ENCODE peak calls at places on chromosomes 11 and 22, in seven cellular contexts. One of them, this sample, is unnamed.

GRCh38 chr22:47373648-47374272 is 611.3 kb downstream of the TBC1D22A start:
- DNase-seq in breast epithelium: peak; percentile 20
- DNase-seq in left cardiac atrium: no peak
- DNase-seq in GM10248: no peak
- DNase-seq in effector CD4-positive, alpha-beta T cell: no peak
- DNase-seq in T-helper 1 cell: no peak
- DNase-seq in NCI-H1417: no peak
- DNase-seq in this sample: no peak

GRCh38 chr11:131579932-131580387 is 209.5 kb downstream of the NTM start:
- DNase-seq in breast epithelium: no peak
- DNase-seq in left cardiac atrium: no peak
- DNase-seq in GM10248: peak; percentile 55
- DNase-seq in effector CD4-positive, alpha-beta T cell: no peak
- DNase-seq in T-helper 1 cell: no peak
- DNase-seq in NCI-H1417: peak; percentile 32
- DNase-seq in this sample: peak; percentile 56

GRCh38 chr11:63572026-63572688 is 9.0 kb upstream of the PLAAT2 start:
- DNase-seq in breast epithelium: no peak
- DNase-seq in left cardiac atrium: no peak
- DNase-seq in GM10248: no peak
- DNase-seq in effector CD4-positive, alpha-beta T cell: no peak
- DNase-seq in T-helper 1 cell: no peak
- DNase-seq in NCI-H1417: no peak
- DNase-seq in this sample: no peak

GRCh38 chr11:17725174-17725573 is 5.8 kb downstream of the MYOD1 start:
- DNase-seq in breast epithelium: no peak
- DNase-seq in left cardiac atrium: no peak
- DNase-seq in GM10248: no peak
- DNase-seq in effector CD4-positive, alpha-beta T cell: no peak
- DNase-seq in T-helper 1 cell: no peak
- DNase-seq in NCI-H1417: no peak
- DNase-seq in this sample: no peak

GRCh38 chr11:71156301-71156700 is 96.1 kb downstream of the SHANK2 start:
- DNase-seq in breast epithelium: no peak
- DNase-seq in left cardiac atrium: no peak
- DNase-seq in GM10248: no peak
- DNase-seq in effector CD4-positive, alpha-beta T cell: no peak
- DNase-seq in T-helper 1 cell: no peak
- DNase-seq in NCI-H1417: no peak
- DNase-seq in this sample: no peak

GRCh38 chr11:75663808-75664207 is 5.0 kb downstream of the MAP6 start:
- DNase-seq in breast epithelium: no peak
- DNase-seq in left cardiac atrium: no peak
- DNase-seq in GM10248: no peak
- DNase-seq in effector CD4-positive, alpha-beta T cell: no peak
- DNase-seq in T-helper 1 cell: no peak
- DNase-seq in NCI-H1417: no peak
- DNase-seq in this sample: no peak

GRCh38 chr11:70470127-70470526 is 71.8 kb downstream of the CTTN start:
- DNase-seq in breast epithelium: no peak
- DNase-seq in left cardiac atrium: no peak
- DNase-seq in GM10248: no peak
- DNase-seq in effector CD4-positive, alpha-beta T cell: no peak
- DNase-seq in T-helper 1 cell: no peak
- DNase-seq in NCI-H1417: no peak
- DNase-seq in this sample: no peak

GRCh38 chr22:26892401-26893033 is 235.1 kb downstream of the MIAT start:
- DNase-seq in breast epithelium: no peak
- DNase-seq in left cardiac atrium: no peak
- DNase-seq in GM10248: no peak
- DNase-seq in effector CD4-positive, alpha-beta T cell: no peak
- DNase-seq in T-helper 1 cell: no peak
- DNase-seq in NCI-H1417: peak; percentile 86
- DNase-seq in this sample: no peak

GRCh38 chr11:61489833-61490585 is 18.5 kb upstream of the LRRC10B start:
- DNase-seq in breast epithelium: peak; percentile 59
- DNase-seq in left cardiac atrium: no peak
- DNase-seq in GM10248: no peak
- DNase-seq in effector CD4-positive, alpha-beta T cell: no peak
- DNase-seq in T-helper 1 cell: no peak
- DNase-seq in NCI-H1417: no peak
- DNase-seq in this sample: no peak

GRCh38 chr22:17896552-17896951 is 122.3 kb upstream of the BID start:
- DNase-seq in breast epithelium: no peak
- DNase-seq in left cardiac atrium: peak; percentile 58
- DNase-seq in GM10248: no peak
- DNase-seq in effector CD4-positive, alpha-beta T cell: no peak
- DNase-seq in T-helper 1 cell: no peak
- DNase-seq in NCI-H1417: no peak
- DNase-seq in this sample: peak; percentile 82

GRCh38 chr11:101718406-101718805 is 134.6 kb upstream of the TRPC6 start:
- DNase-seq in breast epithelium: no peak
- DNase-seq in left cardiac atrium: no peak
- DNase-seq in GM10248: no peak
- DNase-seq in effector CD4-positive, alpha-beta T cell: no peak
- DNase-seq in T-helper 1 cell: no peak
- DNase-seq in NCI-H1417: no peak
- DNase-seq in this sample: no peak

GRCh38 chr11:128553662-128554392 is 33.5 kb downstream of the ETS1 start:
- DNase-seq in breast epithelium: no peak
- DNase-seq in left cardiac atrium: no peak
- DNase-seq in GM10248: no peak
- DNase-seq in effector CD4-positive, alpha-beta T cell: no peak
- DNase-seq in T-helper 1 cell: no peak
- DNase-seq in NCI-H1417: no peak
- DNase-seq in this sample: peak; percentile 10

GRCh38 chr11:12986194-12986898 is 22.8 kb upstream of the RASSF10 start:
- DNase-seq in breast epithelium: no peak
- DNase-seq in left cardiac atrium: no peak
- DNase-seq in GM10248: no peak
- DNase-seq in effector CD4-positive, alpha-beta T cell: no peak
- DNase-seq in T-helper 1 cell: no peak
- DNase-seq in NCI-H1417: no peak
- DNase-seq in this sample: no peak

GRCh38 chr22:19503869-19504268 is 20.3 kb downstream of the CLDN5 start:
- DNase-seq in breast epithelium: no peak
- DNase-seq in left cardiac atrium: no peak
- DNase-seq in GM10248: no peak
- DNase-seq in effector CD4-positive, alpha-beta T cell: no peak
- DNase-seq in T-helper 1 cell: no peak
- DNase-seq in NCI-H1417: no peak
- DNase-seq in this sample: peak; percentile 9

GRCh38 chr11:58498464-58498863 is 9.4 kb downstream of the OR5B21 start:
- DNase-seq in breast epithelium: no peak
- DNase-seq in left cardiac atrium: no peak
- DNase-seq in GM10248: no peak
- DNase-seq in effector CD4-positive, alpha-beta T cell: no peak
- DNase-seq in T-helper 1 cell: no peak
- DNase-seq in NCI-H1417: no peak
- DNase-seq in this sample: no peak

GRCh38 chr11:44008698-44009097 is 39.1 kb upstream of the ACCSL start:
- DNase-seq in breast epithelium: no peak
- DNase-seq in left cardiac atrium: no peak
- DNase-seq in GM10248: no peak
- DNase-seq in effector CD4-positive, alpha-beta T cell: no peak
- DNase-seq in T-helper 1 cell: no peak
- DNase-seq in NCI-H1417: no peak
- DNase-seq in this sample: no peak

GRCh38 chr11:72841397-72841796 is 27.2 kb downstream of the ATG16L2 start:
- DNase-seq in breast epithelium: no peak
- DNase-seq in left cardiac atrium: no peak
- DNase-seq in GM10248: no peak
- DNase-seq in effector CD4-positive, alpha-beta T cell: no peak
- DNase-seq in T-helper 1 cell: no peak
- DNase-seq in NCI-H1417: no peak
- DNase-seq in this sample: no peak

GRCh38 chr22:32501797-32502290 is 27.2 kb downstream of the FBXO7 start:
- DNase-seq in breast epithelium: no peak
- DNase-seq in left cardiac atrium: no peak
- DNase-seq in GM10248: no peak
- DNase-seq in effector CD4-positive, alpha-beta T cell: no peak
- DNase-seq in T-helper 1 cell: no peak
- DNase-seq in NCI-H1417: no peak
- DNase-seq in this sample: no peak

GRCh38 chr11:120086651-120087050 is 51.3 kb downstream of the TRIM29 start:
- DNase-seq in breast epithelium: no peak
- DNase-seq in left cardiac atrium: no peak
- DNase-seq in GM10248: no peak
- DNase-seq in effector CD4-positive, alpha-beta T cell: no peak
- DNase-seq in T-helper 1 cell: no peak
- DNase-seq in NCI-H1417: no peak
- DNase-seq in this sample: no peak

GRCh38 chr11:94402355-94402754 is 1.1 kb upstream of the GPR83 start:
- DNase-seq in breast epithelium: no peak
- DNase-seq in left cardiac atrium: no peak
- DNase-seq in GM10248: no peak
- DNase-seq in effector CD4-positive, alpha-beta T cell: no peak
- DNase-seq in T-helper 1 cell: no peak
- DNase-seq in NCI-H1417: no peak
- DNase-seq in this sample: no peak

GRCh38 chr11:12128191-12128841 is 17.9 kb downstream of the MICAL2 start:
- DNase-seq in breast epithelium: no peak
- DNase-seq in left cardiac atrium: no peak
- DNase-seq in GM10248: no peak
- DNase-seq in effector CD4-positive, alpha-beta T cell: no peak
- DNase-seq in T-helper 1 cell: no peak
- DNase-seq in NCI-H1417: no peak
- DNase-seq in this sample: no peak

GRCh38 chr11:61173456-61173855 is 12.2 kb upstream of the VPS37C start:
- DNase-seq in breast epithelium: no peak
- DNase-seq in left cardiac atrium: no peak
- DNase-seq in GM10248: no peak
- DNase-seq in effector CD4-positive, alpha-beta T cell: no peak
- DNase-seq in T-helper 1 cell: no peak
- DNase-seq in NCI-H1417: no peak
- DNase-seq in this sample: no peak

GRCh38 chr11:128711136-128711535 is 17.3 kb downstream of the FLI1 start:
- DNase-seq in breast epithelium: no peak
- DNase-seq in left cardiac atrium: no peak
- DNase-seq in GM10248: no peak
- DNase-seq in effector CD4-positive, alpha-beta T cell: no peak
- DNase-seq in T-helper 1 cell: no peak
- DNase-seq in NCI-H1417: no peak
- DNase-seq in this sample: no peak

GRCh38 chr22:44131989-44132685 is 48.6 kb upstream of the PARVG start:
- DNase-seq in breast epithelium: no peak
- DNase-seq in left cardiac atrium: no peak
- DNase-seq in GM10248: no peak
- DNase-seq in effector CD4-positive, alpha-beta T cell: no peak
- DNase-seq in T-helper 1 cell: no peak
- DNase-seq in NCI-H1417: no peak
- DNase-seq in this sample: no peak

GRCh38 chr22:20436309-20437252 is 1.0 kb downstream of the SCARF2 start:
- DNase-seq in breast epithelium: no peak
- DNase-seq in left cardiac atrium: peak; percentile 50
- DNase-seq in GM10248: no peak
- DNase-seq in effector CD4-positive, alpha-beta T cell: no peak
- DNase-seq in T-helper 1 cell: no peak
- DNase-seq in NCI-H1417: no peak
- DNase-seq in this sample: no peak

GRCh38 chr22:21013742-21014201 is 1.2 kb upstream of the P2RX6 start:
- DNase-seq in breast epithelium: no peak
- DNase-seq in left cardiac atrium: no peak
- DNase-seq in GM10248: no peak
- DNase-seq in effector CD4-positive, alpha-beta T cell: no peak
- DNase-seq in T-helper 1 cell: no peak
- DNase-seq in NCI-H1417: no peak
- DNase-seq in this sample: peak; percentile 26

GRCh38 chr11:9847636-9848035 is 183.8 kb downstream of the SWAP70 start:
- DNase-seq in breast epithelium: no peak
- DNase-seq in left cardiac atrium: no peak
- DNase-seq in GM10248: no peak
- DNase-seq in effector CD4-positive, alpha-beta T cell: no peak
- DNase-seq in T-helper 1 cell: no peak
- DNase-seq in NCI-H1417: no peak
- DNase-seq in this sample: no peak

GRCh38 chr11:44010789-44011251 is 37.0 kb upstream of the ACCSL start:
- DNase-seq in breast epithelium: no peak
- DNase-seq in left cardiac atrium: no peak
- DNase-seq in GM10248: no peak
- DNase-seq in effector CD4-positive, alpha-beta T cell: no peak
- DNase-seq in T-helper 1 cell: no peak
- DNase-seq in NCI-H1417: no peak
- DNase-seq in this sample: no peak

GRCh38 chr22:49786976-49787843 is 40.5 kb downstream of the BRD1 start:
- DNase-seq in breast epithelium: no peak
- DNase-seq in left cardiac atrium: no peak
- DNase-seq in GM10248: no peak
- DNase-seq in effector CD4-positive, alpha-beta T cell: no peak
- DNase-seq in T-helper 1 cell: no peak
- DNase-seq in NCI-H1417: no peak
- DNase-seq in this sample: no peak

GRCh38 chr11:119363874-119364590 is 17.5 kb downstream of the USP2 start:
- DNase-seq in breast epithelium: no peak
- DNase-seq in left cardiac atrium: peak; percentile 67
- DNase-seq in GM10248: peak; percentile 82
- DNase-seq in effector CD4-positive, alpha-beta T cell: peak; percentile 41
- DNase-seq in T-helper 1 cell: peak; percentile 23
- DNase-seq in NCI-H1417: peak; percentile 83
- DNase-seq in this sample: peak; percentile 68

GRCh38 chr11:19091366-19091765 is 25.6 kb upstream of the ZDHHC13 start:
- DNase-seq in breast epithelium: no peak
- DNase-seq in left cardiac atrium: no peak
- DNase-seq in GM10248: no peak
- DNase-seq in effector CD4-positive, alpha-beta T cell: no peak
- DNase-seq in T-helper 1 cell: no peak
- DNase-seq in NCI-H1417: no peak
- DNase-seq in this sample: no peak

GRCh38 chr11:15692739-15693138 is 578.0 kb downstream of the INSC start:
- DNase-seq in breast epithelium: no peak
- DNase-seq in left cardiac atrium: no peak
- DNase-seq in GM10248: no peak
- DNase-seq in effector CD4-positive, alpha-beta T cell: no peak
- DNase-seq in T-helper 1 cell: no peak
- DNase-seq in NCI-H1417: no peak
- DNase-seq in this sample: no peak

GRCh38 chr11:123217897-123218296 is 22.8 kb upstream of the CLMP start:
- DNase-seq in breast epithelium: no peak
- DNase-seq in left cardiac atrium: no peak
- DNase-seq in GM10248: no peak
- DNase-seq in effector CD4-positive, alpha-beta T cell: no peak
- DNase-seq in T-helper 1 cell: no peak
- DNase-seq in NCI-H1417: no peak
- DNase-seq in this sample: no peak

GRCh38 chr11:35389112-35389511 is 30.2 kb downstream of the SLC1A2 start:
- DNase-seq in breast epithelium: no peak
- DNase-seq in left cardiac atrium: no peak
- DNase-seq in GM10248: no peak
- DNase-seq in effector CD4-positive, alpha-beta T cell: no peak
- DNase-seq in T-helper 1 cell: no peak
- DNase-seq in NCI-H1417: no peak
- DNase-seq in this sample: no peak

GRCh38 chr11:123125169-123125568 is 63.2 kb upstream of the HSPA8 start:
- DNase-seq in breast epithelium: no peak
- DNase-seq in left cardiac atrium: no peak
- DNase-seq in GM10248: no peak
- DNase-seq in effector CD4-positive, alpha-beta T cell: no peak
- DNase-seq in T-helper 1 cell: no peak
- DNase-seq in NCI-H1417: no peak
- DNase-seq in this sample: no peak

This sample was measured in cerebellar cortex.